ENCODE peak calls at places on chromosomes 5 and 9, in six cellular contexts. R, P, H, G, X and F are unnamed samples.

GRCh38 chr5:97623441-97623840 is 440.4 kb upstream of the RIOK2 start:
- DNase-seq in R (no peak), P (no peak), H (no peak), G (peak), X (no peak), F (peak)

GRCh38 chr5:128091579-128091978 is 8.0 kb downstream of the SLC12A2 start:
- DNase-seq in R (no peak), P (no peak), H (no peak), G (no peak), X (no peak), F (no peak)

GRCh38 chr9:97462914-97463313 is 38.6 kb upstream of the TMOD1 start:
- DNase-seq in R (no peak), P (no peak), H (no peak), G (no peak), X (no peak), F (peak)

GRCh38 chr9:90001756-90002155 is 396.9 kb downstream of the GADD45G start:
- DNase-seq in R (no peak), P (no peak), H (no peak), G (no peak), X (no peak), F (no peak)

GRCh38 chr5:33736510-33736909 is 155.3 kb downstream of the ADAMTS12 start:
- DNase-seq in R (peak), P (no peak), H (peak), G (no peak), X (peak), F (no peak)

GRCh38 chr9:138049779-138050471 is 172.3 kb downstream of the CACNA1B start:
- DNase-seq in R (no peak), P (no peak), H (no peak), G (no peak), X (no peak), F (no peak)

GRCh38 chr5:83340511-83340918 is 131.0 kb upstream of the VCAN start:
- DNase-seq in R (no peak), P (no peak), H (no peak), G (no peak), X (no peak), F (no peak)

GRCh38 chr5:112848116-112848811 is 12.8 kb upstream of the SRP19 start:
- DNase-seq in R (peak), P (peak), H (peak), G (peak), X (peak), F (peak)

GRCh38 chr9:127979333-127980055 is 1.3 kb downstream of the EEIG1 start:
- DNase-seq in R (peak), P (no peak), H (peak), G (peak), X (peak), F (peak)

GRCh38 chr5:57834829-57835554 is 352.4 kb upstream of the ACTBL2 start:
- DNase-seq in R (peak), P (peak), H (peak), G (peak), X (peak), F (peak)

GRCh38 chr9:77834898-77835505 is 186.9 kb upstream of the GNA14 start:
- DNase-seq in R (no peak), P (no peak), H (no peak), G (no peak), X (no peak), F (no peak)
- H3K23ac ChIP-seq in R (no peak), P (no peak), H (no peak), G (no peak), X (peak), F (peak)

DNA sequence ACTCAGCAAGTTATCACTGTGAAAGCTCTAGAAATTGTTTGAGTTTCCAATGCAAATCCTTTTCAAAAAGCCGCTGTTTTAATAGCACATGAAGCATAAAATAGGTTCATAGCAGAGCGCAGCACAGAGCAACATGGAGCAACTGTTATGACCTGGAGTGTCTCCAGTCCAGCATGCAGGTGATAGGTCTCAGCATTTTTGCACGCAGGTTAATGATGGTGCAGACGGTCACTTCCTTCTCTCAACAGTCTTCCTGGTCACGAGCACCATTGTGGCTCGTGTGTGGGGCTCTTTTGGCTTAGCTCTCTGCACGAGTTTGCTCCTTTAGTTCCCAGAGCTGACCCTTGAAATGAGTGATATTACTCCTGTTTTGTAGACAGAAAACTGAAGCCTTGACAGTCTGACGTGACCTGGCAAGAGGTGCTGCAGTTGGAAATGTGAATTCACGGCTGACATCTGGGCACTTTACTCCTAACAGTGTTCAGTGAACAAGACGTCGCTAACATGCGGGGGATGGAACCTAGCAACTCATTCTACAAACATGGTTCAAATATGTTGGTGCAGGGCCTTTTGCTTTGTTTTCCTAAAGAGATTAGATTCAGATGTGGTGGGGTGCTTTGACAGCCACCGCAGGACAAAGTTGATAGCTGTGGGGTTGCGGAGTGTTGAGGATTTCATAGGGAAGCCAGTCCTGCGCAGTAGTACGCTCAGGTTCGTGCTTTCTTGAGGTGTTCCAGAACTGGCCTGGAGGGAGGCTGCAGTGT is 10.1 kb downstream of the TENT4A start:
- DNase-seq in R (no peak), P (no peak), H (no peak), G (no peak), X (no peak), F (no peak)
- H3K23ac ChIP-seq in R (peak), P (no peak), H (no peak), G (no peak), X (peak), F (no peak)

DNA sequence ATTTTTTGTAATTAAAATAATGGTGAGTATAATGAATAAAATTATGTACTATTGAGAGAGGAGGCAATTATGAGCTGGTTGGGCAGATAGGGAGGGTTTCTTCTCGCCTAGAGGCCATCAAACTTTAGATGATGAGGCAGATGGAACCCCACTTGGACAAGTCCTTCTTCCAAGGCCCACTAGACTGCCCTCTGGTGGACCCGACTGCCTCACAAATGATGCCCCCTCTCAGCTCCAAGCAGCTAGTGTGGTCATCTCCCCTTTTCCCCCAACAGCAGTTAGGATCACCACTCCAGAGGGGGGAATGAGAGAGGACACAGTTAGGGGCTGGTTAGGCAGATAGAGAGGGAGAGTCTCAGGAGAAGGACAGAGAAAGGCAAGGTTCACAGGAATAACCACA is 348.0 kb upstream of the CDH18 start:
- DNase-seq in R (no peak), P (no peak), H (no peak), G (peak), X (no peak), F (no peak)
- H3K23ac ChIP-seq in R (no peak), P (no peak), H (no peak), G (no peak), X (no peak), F (no peak)

GRCh38 chr5:180802325-180803180 is at the start of gene MGAT1:
- DNase-seq in R (peak), P (peak), H (peak), G (peak), X (peak), F (peak)
- H3K23ac ChIP-seq in R (peak), P (peak), H (peak), G (peak), X (no peak), F (no peak)

GRCh38 chr5:104015765-104016164 is 453.2 kb upstream of the NUDT12 start:
- DNase-seq in R (no peak), P (no peak), H (no peak), G (no peak), X (no peak), F (no peak)
- H3K23ac ChIP-seq in R (no peak), P (no peak), H (no peak), G (no peak), X (no peak), F (no peak)

GRCh38 chr9:91516781-91517180 is 93.1 kb upstream of the NFIL3 start:
- DNase-seq in R (no peak), P (no peak), H (no peak), G (no peak), X (no peak), F (no peak)

GRCh38 chr9:91519520-91520270 is 96.1 kb upstream of the NFIL3 start:
- DNase-seq in R (no peak), P (no peak), H (no peak), G (no peak), X (no peak), F (no peak)

GRCh38 chr9:91516061-91516460 is 92.4 kb upstream of the NFIL3 start:
- DNase-seq in R (no peak), P (no peak), H (no peak), G (no peak), X (no peak), F (no peak)

DNA sequence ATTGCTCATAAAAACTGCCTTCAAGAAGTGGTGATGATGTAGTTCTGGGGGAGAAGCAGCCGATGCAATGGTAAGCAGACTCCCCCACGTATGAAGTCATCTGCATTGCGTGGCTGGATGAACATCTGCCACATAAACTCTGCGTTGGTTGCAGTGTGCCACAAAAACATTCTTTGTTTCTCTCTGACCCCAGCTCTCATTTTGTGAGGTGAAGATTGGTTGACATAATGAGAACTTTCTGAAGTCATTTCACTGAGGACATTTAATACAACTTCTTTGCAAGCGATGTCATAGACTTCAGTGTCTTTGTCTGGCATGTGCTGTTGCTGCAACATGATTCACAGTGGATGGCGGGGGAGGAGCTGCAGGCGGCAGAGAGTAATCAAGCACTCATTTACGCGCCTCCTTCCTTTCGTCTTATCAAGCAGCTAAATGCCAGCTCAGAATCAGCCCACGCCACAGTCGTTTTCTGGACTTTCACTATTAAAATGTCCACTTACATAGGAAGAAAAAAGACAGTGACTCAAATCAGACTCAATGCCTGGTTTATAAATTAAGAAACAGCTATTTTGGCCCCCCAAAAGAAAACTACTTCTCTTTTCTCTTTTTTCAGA is 91.5 kb upstream of the NFIL3 start:
- DNase-seq in R (peak), P (no peak), H (peak), G (peak), X (peak), F (no peak)
- H3K23ac ChIP-seq in R (peak), P (no peak), H (no peak), G (no peak), X (no peak), F (no peak)

GRCh38 chr5:142819816-142820215 is 49.6 kb downstream of the ARHGAP26 start:
- DNase-seq in R (peak), P (no peak), H (no peak), G (no peak), X (peak), F (no peak)

GRCh38 chr5:142821027-142821732 is 51.0 kb downstream of the ARHGAP26 start:
- DNase-seq in R (no peak), P (no peak), H (no peak), G (no peak), X (peak), F (no peak)

GRCh38 chr5:142819292-142819691 is 49.1 kb downstream of the ARHGAP26 start:
- DNase-seq in R (no peak), P (no peak), H (no peak), G (no peak), X (peak), F (no peak)

GRCh38 chr5:142821733-142822487 is 51.7 kb downstream of the ARHGAP26 start:
- DNase-seq in R (peak), P (no peak), H (peak), G (no peak), X (peak), F (no peak)

GRCh38 chr5:142820447-142820846 is 50.3 kb downstream of the ARHGAP26 start:
- DNase-seq in R (no peak), P (no peak), H (no peak), G (no peak), X (no peak), F (no peak)
- H3K23ac ChIP-seq in R (no peak), P (no peak), H (no peak), G (no peak), X (no peak), F (no peak)

GRCh38 chr9:120877276-120878034 is 467 bp upstream of the PHF19 start:
- DNase-seq in R (peak), P (peak), H (peak), G (no peak), X (peak), F (peak)
- H3K23ac ChIP-seq in R (peak), P (peak), H (peak), G (peak), X (no peak), F (no peak)

DNA sequence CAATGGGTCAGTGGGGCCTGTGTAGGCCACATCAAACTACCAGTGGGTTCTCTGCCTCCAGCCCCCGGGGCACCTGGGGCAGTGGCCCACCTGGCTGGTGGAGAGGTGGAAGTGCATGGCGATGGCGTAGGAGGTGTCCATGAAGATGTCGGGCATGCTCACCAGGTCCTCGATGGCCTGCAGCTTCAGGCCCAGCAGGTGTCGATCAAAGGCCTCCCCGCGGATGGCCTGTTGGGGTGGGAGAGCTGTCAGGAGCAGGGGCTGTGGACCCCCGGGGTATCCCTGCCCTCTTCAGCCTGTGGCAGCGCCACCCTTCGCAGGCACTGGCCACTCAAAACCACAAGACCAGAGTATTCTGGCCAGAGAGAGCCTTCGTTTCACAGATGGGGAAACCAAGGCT is 14.7 kb downstream of the CRAT start:
- DNase-seq in R (no peak), P (no peak), H (no peak), G (no peak), X (no peak), F (no peak)
- H3K23ac ChIP-seq in R (no peak), P (peak), H (no peak), G (no peak), X (no peak), F (no peak)

GRCh38 chr5:81349161-81349560 is 44.8 kb downstream of the ACOT12 start:
- DNase-seq in R (no peak), P (no peak), H (no peak), G (no peak), X (no peak), F (no peak)
- H3K23ac ChIP-seq in R (no peak), P (no peak), H (no peak), G (no peak), X (no peak), F (no peak)